ENCODE peak calls at places on chromosomes 3 and 15, in nine cellular contexts. One of them, this sample, is unnamed.

GRCh38 chr15:91186892-91187644 is 87.0 kb downstream of the SV2B start:
- DNase-seq in upper lobe of left lung: no peak
- DNase-seq in dorsolateral prefrontal cortex: no peak
- DNase-seq in astrocyte of the spinal cord: peak
- DNase-seq in tibial nerve: no peak
- DNase-seq in hepatocyte: peak
- DNase-seq in retinal pigment epithelial cell: no peak
- DNase-seq in pancreas: peak
- DNase-seq in cardiac fibroblast: peak
- DNase-seq in this sample: peak

GRCh38 chr3:188197388-188197847 is 43.5 kb downstream of the LPP start:
- DNase-seq in astrocyte of the spinal cord: peak
- DNase-seq in hepatocyte: no peak
- DNase-seq in dorsolateral prefrontal cortex: no peak
- DNase-seq in retinal pigment epithelial cell: no peak
- DNase-seq in cardiac fibroblast: no peak
- DNase-seq in pancreas: no peak
- DNase-seq in tibial nerve: no peak
- DNase-seq in upper lobe of left lung: no peak
- DNase-seq in this sample: no peak

GRCh38 chr3:9649791-9650521 is 651 bp downstream of the MTMR14 start:
- DNase-seq in upper lobe of left lung: peak
- DNase-seq in hepatocyte: no peak
- DNase-seq in retinal pigment epithelial cell: no peak
- DNase-seq in cardiac fibroblast: no peak
- DNase-seq in pancreas: peak
- DNase-seq in dorsolateral prefrontal cortex: no peak
- DNase-seq in tibial nerve: no peak
- DNase-seq in astrocyte of the spinal cord: no peak
- DNase-seq in this sample: no peak

GRCh38 chr3:14933829-14934425 is 13.5 kb upstream of the NR2C2 start:
- DNase-seq in cardiac fibroblast: no peak
- DNase-seq in dorsolateral prefrontal cortex: no peak
- DNase-seq in upper lobe of left lung: no peak
- DNase-seq in pancreas: no peak
- DNase-seq in retinal pigment epithelial cell: no peak
- DNase-seq in hepatocyte: no peak
- DNase-seq in tibial nerve: no peak
- DNase-seq in astrocyte of the spinal cord: no peak
- DNase-seq in this sample: no peak

GRCh38 chr15:63041982-63042878 is at the start of gene TPM1:
- DNase-seq in astrocyte of the spinal cord: peak
- DNase-seq in hepatocyte: peak
- DNase-seq in cardiac fibroblast: peak
- DNase-seq in dorsolateral prefrontal cortex: peak
- DNase-seq in upper lobe of left lung: peak
- DNase-seq in pancreas: peak
- DNase-seq in retinal pigment epithelial cell: peak
- DNase-seq in tibial nerve: peak
- DNase-seq in this sample: no peak

GRCh38 chr15:95492388-95493070 is 838.0 kb upstream of the NR2F2 start:
- DNase-seq in dorsolateral prefrontal cortex: no peak
- DNase-seq in hepatocyte: peak
- DNase-seq in cardiac fibroblast: no peak
- DNase-seq in retinal pigment epithelial cell: no peak
- DNase-seq in pancreas: no peak
- DNase-seq in upper lobe of left lung: no peak
- DNase-seq in astrocyte of the spinal cord: no peak
- DNase-seq in tibial nerve: no peak
- DNase-seq in this sample: no peak

GRCh38 chr3:184180165-184180564 is 5.5 kb downstream of the AP2M1 start:
- DNase-seq in astrocyte of the spinal cord: peak
- DNase-seq in tibial nerve: no peak
- DNase-seq in cardiac fibroblast: peak
- DNase-seq in pancreas: no peak
- DNase-seq in hepatocyte: no peak
- DNase-seq in retinal pigment epithelial cell: no peak
- DNase-seq in dorsolateral prefrontal cortex: no peak
- DNase-seq in upper lobe of left lung: no peak
- DNase-seq in this sample: no peak

GRCh38 chr3:114496874-114497273 is 203.0 kb downstream of the TIGIT start:
- DNase-seq in upper lobe of left lung: no peak
- DNase-seq in pancreas: no peak
- DNase-seq in cardiac fibroblast: peak
- DNase-seq in hepatocyte: peak
- DNase-seq in astrocyte of the spinal cord: peak
- DNase-seq in retinal pigment epithelial cell: no peak
- DNase-seq in tibial nerve: no peak
- DNase-seq in dorsolateral prefrontal cortex: no peak
- DNase-seq in this sample: peak

GRCh38 chr3:184813357-184813756 is 1.4 kb downstream of the VPS8 start:
- DNase-seq in hepatocyte: no peak
- DNase-seq in upper lobe of left lung: no peak
- DNase-seq in astrocyte of the spinal cord: no peak
- DNase-seq in pancreas: no peak
- DNase-seq in cardiac fibroblast: no peak
- DNase-seq in retinal pigment epithelial cell: no peak
- DNase-seq in dorsolateral prefrontal cortex: no peak
- DNase-seq in tibial nerve: no peak
- DNase-seq in this sample: no peak

GRCh38 chr3:14503706-14504065 is 36.5 kb downstream of the GRIP2 start:
- DNase-seq in cardiac fibroblast: no peak
- DNase-seq in retinal pigment epithelial cell: no peak
- DNase-seq in upper lobe of left lung: no peak
- DNase-seq in astrocyte of the spinal cord: no peak
- DNase-seq in tibial nerve: no peak
- DNase-seq in dorsolateral prefrontal cortex: no peak
- DNase-seq in hepatocyte: no peak
- DNase-seq in pancreas: no peak
- DNase-seq in this sample: no peak

GRCh38 chr3:110905096-110905495 is 166.5 kb upstream of the NECTIN3 start:
- DNase-seq in hepatocyte: no peak
- DNase-seq in astrocyte of the spinal cord: no peak
- DNase-seq in upper lobe of left lung: no peak
- DNase-seq in tibial nerve: no peak
- DNase-seq in pancreas: no peak
- DNase-seq in retinal pigment epithelial cell: no peak
- DNase-seq in dorsolateral prefrontal cortex: no peak
- DNase-seq in cardiac fibroblast: no peak
- DNase-seq in this sample: no peak

GRCh38 chr3:170233532-170233931 is 11.3 kb downstream of the PRKCI start:
- DNase-seq in tibial nerve: no peak
- DNase-seq in upper lobe of left lung: peak
- DNase-seq in astrocyte of the spinal cord: peak
- DNase-seq in dorsolateral prefrontal cortex: no peak
- DNase-seq in retinal pigment epithelial cell: peak
- DNase-seq in pancreas: no peak
- DNase-seq in hepatocyte: peak
- DNase-seq in cardiac fibroblast: peak
- DNase-seq in this sample: peak

GRCh38 chr3:139460096-139460495 is 16.2 kb downstream of the RBP2 start:
- DNase-seq in upper lobe of left lung: no peak
- DNase-seq in cardiac fibroblast: no peak
- DNase-seq in pancreas: no peak
- DNase-seq in dorsolateral prefrontal cortex: no peak
- DNase-seq in retinal pigment epithelial cell: no peak
- DNase-seq in tibial nerve: no peak
- DNase-seq in astrocyte of the spinal cord: no peak
- DNase-seq in hepatocyte: no peak
- DNase-seq in this sample: no peak

GRCh38 chr3:169657351-169658124 is 6.0 kb downstream of the MECOM start:
- DNase-seq in hepatocyte: peak
- DNase-seq in astrocyte of the spinal cord: no peak
- DNase-seq in pancreas: peak
- DNase-seq in upper lobe of left lung: peak
- DNase-seq in tibial nerve: no peak
- DNase-seq in retinal pigment epithelial cell: no peak
- DNase-seq in dorsolateral prefrontal cortex: no peak
- DNase-seq in cardiac fibroblast: no peak
- DNase-seq in this sample: no peak

GRCh38 chr3:146469206-146470017 is at the start of gene PLSCR2:
- DNase-seq in tibial nerve: peak
- DNase-seq in retinal pigment epithelial cell: no peak
- DNase-seq in astrocyte of the spinal cord: no peak
- DNase-seq in pancreas: peak
- DNase-seq in dorsolateral prefrontal cortex: no peak
- DNase-seq in hepatocyte: peak
- DNase-seq in upper lobe of left lung: peak
- DNase-seq in cardiac fibroblast: peak
- DNase-seq in this sample: no peak

GRCh38 chr3:178198329-178198728 is 337.9 kb upstream of the KCNMB2 start:
- DNase-seq in hepatocyte: no peak
- DNase-seq in upper lobe of left lung: no peak
- DNase-seq in tibial nerve: no peak
- DNase-seq in pancreas: no peak
- DNase-seq in dorsolateral prefrontal cortex: no peak
- DNase-seq in retinal pigment epithelial cell: no peak
- DNase-seq in cardiac fibroblast: peak
- DNase-seq in astrocyte of the spinal cord: peak
- DNase-seq in this sample: no peak

GRCh38 chr3:141368925-141369794 is 856 bp downstream of the ZBTB38 start:
- DNase-seq in retinal pigment epithelial cell: no peak
- DNase-seq in astrocyte of the spinal cord: peak
- DNase-seq in tibial nerve: no peak
- DNase-seq in upper lobe of left lung: no peak
- DNase-seq in dorsolateral prefrontal cortex: no peak
- DNase-seq in pancreas: no peak
- DNase-seq in hepatocyte: peak
- DNase-seq in cardiac fibroblast: peak
- DNase-seq in this sample: no peak

GRCh38 chr15:52678036-52678467 is 1.1 kb downstream of the ATOSA start:
- DNase-seq in pancreas: peak
- DNase-seq in dorsolateral prefrontal cortex: peak
- DNase-seq in retinal pigment epithelial cell: no peak
- DNase-seq in upper lobe of left lung: peak
- DNase-seq in astrocyte of the spinal cord: peak
- DNase-seq in cardiac fibroblast: peak
- DNase-seq in tibial nerve: peak
- DNase-seq in hepatocyte: peak
- DNase-seq in this sample: no peak

GRCh38 chr3:182902236-182902635 is 78.1 kb downstream of the DCUN1D1 start:
- DNase-seq in upper lobe of left lung: no peak
- DNase-seq in retinal pigment epithelial cell: no peak
- DNase-seq in astrocyte of the spinal cord: no peak
- DNase-seq in tibial nerve: no peak
- DNase-seq in pancreas: no peak
- DNase-seq in hepatocyte: no peak
- DNase-seq in dorsolateral prefrontal cortex: no peak
- DNase-seq in cardiac fibroblast: no peak
- DNase-seq in this sample: no peak

GRCh38 chr3:52470920-52471319 is 15.5 kb downstream of the NISCH start:
- DNase-seq in tibial nerve: no peak
- DNase-seq in pancreas: no peak
- DNase-seq in dorsolateral prefrontal cortex: no peak
- DNase-seq in cardiac fibroblast: no peak
- DNase-seq in upper lobe of left lung: no peak
- DNase-seq in astrocyte of the spinal cord: no peak
- DNase-seq in retinal pigment epithelial cell: no peak
- DNase-seq in hepatocyte: no peak
- DNase-seq in this sample: no peak

GRCh38 chr15:53351373-53351772 is 408.1 kb downstream of the WDR72 start:
- DNase-seq in pancreas: no peak
- DNase-seq in tibial nerve: no peak
- DNase-seq in cardiac fibroblast: no peak
- DNase-seq in hepatocyte: no peak
- DNase-seq in dorsolateral prefrontal cortex: no peak
- DNase-seq in retinal pigment epithelial cell: no peak
- DNase-seq in upper lobe of left lung: no peak
- DNase-seq in astrocyte of the spinal cord: no peak
- DNase-seq in this sample: no peak

GRCh38 chr3:56468184-56469106 is at the start of gene ERC2:
- DNase-seq in astrocyte of the spinal cord: peak
- DNase-seq in upper lobe of left lung: peak
- DNase-seq in retinal pigment epithelial cell: peak
- DNase-seq in cardiac fibroblast: peak
- DNase-seq in pancreas: peak
- DNase-seq in hepatocyte: peak
- DNase-seq in tibial nerve: no peak
- DNase-seq in dorsolateral prefrontal cortex: peak
- DNase-seq in this sample: no peak

GRCh38 chr3:171833775-171834460 is 9.2 kb upstream of the TMEM212 start:
- DNase-seq in hepatocyte: no peak
- DNase-seq in tibial nerve: no peak
- DNase-seq in cardiac fibroblast: peak
- DNase-seq in astrocyte of the spinal cord: peak
- DNase-seq in retinal pigment epithelial cell: no peak
- DNase-seq in pancreas: no peak
- DNase-seq in upper lobe of left lung: no peak
- DNase-seq in dorsolateral prefrontal cortex: no peak
- DNase-seq in this sample: no peak
- H3K4me3 ChIP-seq in hepatocyte: no peak
- H3K4me3 ChIP-seq in tibial nerve: no peak
- H3K4me3 ChIP-seq in cardiac fibroblast: no peak
- H3K4me3 ChIP-seq in astrocyte of the spinal cord: no peak
- H3K4me3 ChIP-seq in retinal pigment epithelial cell: no peak
- H3K4me3 ChIP-seq in pancreas: no peak
- H3K4me3 ChIP-seq in upper lobe of left lung: no peak
- H3K4me3 ChIP-seq in dorsolateral prefrontal cortex: no peak
- H3K4me3 ChIP-seq in this sample: no peak

GRCh38 chr3:180690061-180690460 is 10.8 kb upstream of the CCDC39 start:
- DNase-seq in tibial nerve: no peak
- DNase-seq in pancreas: no peak
- DNase-seq in cardiac fibroblast: no peak
- DNase-seq in hepatocyte: no peak
- DNase-seq in upper lobe of left lung: no peak
- DNase-seq in dorsolateral prefrontal cortex: no peak
- DNase-seq in retinal pigment epithelial cell: no peak
- DNase-seq in astrocyte of the spinal cord: no peak
- DNase-seq in this sample: no peak
- TF ChIP-seq CTCF in tibial nerve: no peak
- TF ChIP-seq CTCF in pancreas: no peak
- TF ChIP-seq CTCF in cardiac fibroblast: no peak
- TF ChIP-seq CTCF in hepatocyte: peak
- TF ChIP-seq CTCF in upper lobe of left lung: no peak
- TF ChIP-seq CTCF in dorsolateral prefrontal cortex: peak
- TF ChIP-seq CTCF in retinal pigment epithelial cell: no peak
- TF ChIP-seq CTCF in astrocyte of the spinal cord: no peak
- TF ChIP-seq CTCF in this sample: no peak

GRCh38 chr3:66095295-66096001 is 56.7 kb upstream of the MAGI1 start:
- DNase-seq in hepatocyte: no peak
- DNase-seq in cardiac fibroblast: peak
- DNase-seq in astrocyte of the spinal cord: peak
- DNase-seq in dorsolateral prefrontal cortex: no peak
- DNase-seq in tibial nerve: no peak
- DNase-seq in upper lobe of left lung: no peak
- DNase-seq in retinal pigment epithelial cell: no peak
- DNase-seq in pancreas: no peak
- DNase-seq in this sample: no peak
- H3K4me3 ChIP-seq in hepatocyte: no peak
- H3K4me3 ChIP-seq in cardiac fibroblast: no peak
- H3K4me3 ChIP-seq in astrocyte of the spinal cord: no peak
- H3K4me3 ChIP-seq in dorsolateral prefrontal cortex: no peak
- H3K4me3 ChIP-seq in tibial nerve: no peak
- H3K4me3 ChIP-seq in upper lobe of left lung: no peak
- H3K4me3 ChIP-seq in retinal pigment epithelial cell: no peak
- H3K4me3 ChIP-seq in pancreas: no peak
- H3K4me3 ChIP-seq in this sample: no peak

DNA sequence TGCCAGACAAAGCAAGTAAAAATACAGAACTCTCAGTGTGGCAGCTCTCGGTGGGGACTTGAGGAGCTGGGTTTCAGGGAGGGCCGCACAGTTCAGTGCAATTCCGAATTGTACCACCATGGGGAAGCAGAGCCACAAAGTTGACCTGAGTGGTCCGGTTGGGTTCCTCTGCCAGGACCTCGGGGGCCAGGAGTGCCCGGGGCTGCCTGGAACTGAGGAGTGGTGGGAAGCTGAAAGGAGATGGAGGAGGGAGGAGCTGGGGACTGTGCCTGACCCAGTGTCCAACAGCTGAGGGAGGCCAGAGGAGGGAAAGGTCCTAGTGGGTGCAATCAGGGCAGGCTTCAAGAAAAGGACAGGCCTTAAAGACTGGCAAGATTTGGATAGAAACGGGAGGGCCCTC is 32.2 kb upstream of the TRH start:
- DNase-seq in dorsolateral prefrontal cortex: peak
- DNase-seq in hepatocyte: peak
- DNase-seq in astrocyte of the spinal cord: peak
- DNase-seq in cardiac fibroblast: peak
- DNase-seq in pancreas: peak
- DNase-seq in retinal pigment epithelial cell: no peak
- DNase-seq in tibial nerve: peak
- DNase-seq in upper lobe of left lung: peak
- DNase-seq in this sample: no peak
- TF ChIP-seq CTCF in dorsolateral prefrontal cortex: peak
- TF ChIP-seq CTCF in hepatocyte: peak
- TF ChIP-seq CTCF in astrocyte of the spinal cord: peak
- TF ChIP-seq CTCF in cardiac fibroblast: peak
- TF ChIP-seq CTCF in pancreas: peak
- TF ChIP-seq CTCF in retinal pigment epithelial cell: peak
- TF ChIP-seq CTCF in tibial nerve: peak
- TF ChIP-seq CTCF in upper lobe of left lung: peak
- TF ChIP-seq CTCF in this sample: peak

This sample was measured in epithelial cell of proximal tubule.